ENCODE peak calls at places on chromosomes 16 and 17, in eight cellular contexts. One of them, this sample, is unnamed.

GRCh38 chr17:77323413-77324171 is 182.8 kb downstream of the SEC14L1 start:
- DNase-seq in frontal cortex: no peak
- DNase-seq in germinal center: peak; percentile 55
- DNase-seq in brain microvascular endothelial cell: no peak
- DNase-seq in type B pancreatic cell: peak; percentile 68
- DNase-seq in adrenal gland: peak; percentile 77
- DNase-seq in activated naive CD8-positive, alpha-beta T cell treated with anti-CD3 and anti-CD28 coated beads for 36 hours: no peak
- DNase-seq in psoas muscle: peak; percentile 51
- DNase-seq in this sample: peak; percentile 49

GRCh38 chr17:75779250-75779986 is 5.2 kb upstream of the UNK start:
- DNase-seq in frontal cortex: peak; percentile 96
- DNase-seq in germinal center: peak; percentile 98
- DNase-seq in brain microvascular endothelial cell: peak; percentile 99
- DNase-seq in type B pancreatic cell: peak; percentile 94
- DNase-seq in adrenal gland: peak; percentile 98
- DNase-seq in activated naive CD8-positive, alpha-beta T cell treated with anti-CD3 and anti-CD28 coated beads for 36 hours: peak; percentile 91
- DNase-seq in psoas muscle: peak; percentile 96
- DNase-seq in this sample: peak; percentile 99

GRCh38 chr16:69406780-69407331 is 17.6 kb upstream of the CYB5B start:
- DNase-seq in frontal cortex: no peak
- DNase-seq in germinal center: no peak
- DNase-seq in brain microvascular endothelial cell: no peak
- DNase-seq in type B pancreatic cell: no peak
- DNase-seq in adrenal gland: no peak
- DNase-seq in activated naive CD8-positive, alpha-beta T cell treated with anti-CD3 and anti-CD28 coated beads for 36 hours: no peak
- DNase-seq in psoas muscle: no peak
- DNase-seq in this sample: no peak

GRCh38 chr17:45432405-45433113 is at the start of gene ARHGAP27:
- DNase-seq in frontal cortex: no peak
- DNase-seq in germinal center: peak; percentile 20
- DNase-seq in brain microvascular endothelial cell: no peak
- DNase-seq in type B pancreatic cell: no peak
- DNase-seq in adrenal gland: no peak
- DNase-seq in activated naive CD8-positive, alpha-beta T cell treated with anti-CD3 and anti-CD28 coated beads for 36 hours: no peak
- DNase-seq in psoas muscle: peak; percentile 62
- DNase-seq in this sample: no peak

GRCh38 chr17:16314859-16315258 is 38.4 kb downstream of the CENPV start:
- DNase-seq in frontal cortex: no peak
- DNase-seq in germinal center: no peak
- DNase-seq in brain microvascular endothelial cell: no peak
- DNase-seq in type B pancreatic cell: no peak
- DNase-seq in adrenal gland: no peak
- DNase-seq in activated naive CD8-positive, alpha-beta T cell treated with anti-CD3 and anti-CD28 coated beads for 36 hours: no peak
- DNase-seq in psoas muscle: no peak
- DNase-seq in this sample: no peak

GRCh38 chr16:20928774-20929411 is 28.3 kb downstream of the LYRM1 start:
- DNase-seq in frontal cortex: no peak
- DNase-seq in germinal center: no peak
- DNase-seq in brain microvascular endothelial cell: no peak
- DNase-seq in type B pancreatic cell: no peak
- DNase-seq in adrenal gland: no peak
- DNase-seq in activated naive CD8-positive, alpha-beta T cell treated with anti-CD3 and anti-CD28 coated beads for 36 hours: no peak
- DNase-seq in psoas muscle: no peak
- DNase-seq in this sample: peak; percentile 30

GRCh38 chr17:79741751-79742588 is 11.2 kb downstream of the ENPP7 start:
- DNase-seq in frontal cortex: peak; percentile 72
- DNase-seq in germinal center: peak; percentile 82
- DNase-seq in brain microvascular endothelial cell: peak; percentile 26
- DNase-seq in type B pancreatic cell: peak; percentile 93
- DNase-seq in adrenal gland: peak; percentile 55
- DNase-seq in activated naive CD8-positive, alpha-beta T cell treated with anti-CD3 and anti-CD28 coated beads for 36 hours: peak; percentile 76
- DNase-seq in psoas muscle: peak; percentile 73
- DNase-seq in this sample: no peak

GRCh38 chr16:1038932-1039331 is 33.6 kb upstream of the SSTR5 start:
- DNase-seq in frontal cortex: no peak
- DNase-seq in germinal center: no peak
- DNase-seq in brain microvascular endothelial cell: no peak
- DNase-seq in type B pancreatic cell: no peak
- DNase-seq in adrenal gland: no peak
- DNase-seq in activated naive CD8-positive, alpha-beta T cell treated with anti-CD3 and anti-CD28 coated beads for 36 hours: no peak
- DNase-seq in psoas muscle: no peak
- DNase-seq in this sample: no peak

GRCh38 chr17:63512388-63512787 is 10.8 kb upstream of the KCNH6 start:
- DNase-seq in frontal cortex: no peak
- DNase-seq in germinal center: no peak
- DNase-seq in brain microvascular endothelial cell: no peak
- DNase-seq in type B pancreatic cell: no peak
- DNase-seq in adrenal gland: no peak
- DNase-seq in activated naive CD8-positive, alpha-beta T cell treated with anti-CD3 and anti-CD28 coated beads for 36 hours: no peak
- DNase-seq in psoas muscle: no peak
- DNase-seq in this sample: no peak

GRCh38 chr17:47204722-47205418 is 4.3 kb upstream of the MYL4 start:
- DNase-seq in frontal cortex: no peak
- DNase-seq in germinal center: peak; percentile 60
- DNase-seq in brain microvascular endothelial cell: no peak
- DNase-seq in type B pancreatic cell: no peak
- DNase-seq in adrenal gland: no peak
- DNase-seq in activated naive CD8-positive, alpha-beta T cell treated with anti-CD3 and anti-CD28 coated beads for 36 hours: peak; percentile 17
- DNase-seq in psoas muscle: peak; percentile 29
- DNase-seq in this sample: peak; percentile 55

GRCh38 chr17:39402279-39402889 is 958 bp upstream of the FBXL20 start:
- DNase-seq in frontal cortex: peak; percentile 90
- DNase-seq in germinal center: peak; percentile 93
- DNase-seq in brain microvascular endothelial cell: peak; percentile 90
- DNase-seq in type B pancreatic cell: peak; percentile 89
- DNase-seq in adrenal gland: peak; percentile 94
- DNase-seq in activated naive CD8-positive, alpha-beta T cell treated with anti-CD3 and anti-CD28 coated beads for 36 hours: peak; percentile 91
- DNase-seq in psoas muscle: peak; percentile 93
- DNase-seq in this sample: peak; percentile 88

GRCh38 chr17:6648181-6648580 is 3.2 kb downstream of the MED31 start:
- DNase-seq in frontal cortex: no peak
- DNase-seq in germinal center: peak; percentile 16
- DNase-seq in brain microvascular endothelial cell: no peak
- DNase-seq in type B pancreatic cell: no peak
- DNase-seq in adrenal gland: no peak
- DNase-seq in activated naive CD8-positive, alpha-beta T cell treated with anti-CD3 and anti-CD28 coated beads for 36 hours: no peak
- DNase-seq in psoas muscle: no peak
- DNase-seq in this sample: no peak

GRCh38 chr17:5378566-5379207 is 40.8 kb downstream of the NUP88 start:
- DNase-seq in frontal cortex: no peak
- DNase-seq in germinal center: no peak
- DNase-seq in brain microvascular endothelial cell: no peak
- DNase-seq in type B pancreatic cell: no peak
- DNase-seq in adrenal gland: no peak
- DNase-seq in activated naive CD8-positive, alpha-beta T cell treated with anti-CD3 and anti-CD28 coated beads for 36 hours: no peak
- DNase-seq in psoas muscle: no peak
- DNase-seq in this sample: no peak

GRCh38 chr16:3187798-3188674 is at the start of gene OR1F1:
- DNase-seq in frontal cortex: no peak
- DNase-seq in germinal center: no peak
- DNase-seq in brain microvascular endothelial cell: peak; percentile 69
- DNase-seq in type B pancreatic cell: no peak
- DNase-seq in adrenal gland: no peak
- DNase-seq in activated naive CD8-positive, alpha-beta T cell treated with anti-CD3 and anti-CD28 coated beads for 36 hours: peak; percentile 84
- DNase-seq in psoas muscle: no peak
- DNase-seq in this sample: peak; percentile 62

GRCh38 chr17:81298325-81298990 is 3.4 kb upstream of the SLC38A10 start:
- DNase-seq in frontal cortex: no peak
- DNase-seq in germinal center: no peak
- DNase-seq in brain microvascular endothelial cell: no peak
- DNase-seq in type B pancreatic cell: no peak
- DNase-seq in adrenal gland: no peak
- DNase-seq in activated naive CD8-positive, alpha-beta T cell treated with anti-CD3 and anti-CD28 coated beads for 36 hours: no peak
- DNase-seq in psoas muscle: no peak
- DNase-seq in this sample: no peak